ENCODE peak calls at places on chromosome 17, in six cellular contexts. M is A549; I is kidney glomerular epithelial cell; Q is A673; X is CD8-positive, alpha-beta memory T cell; E is RPMI8226. S is an unnamed sample.

GRCh38 chr17:75738218-75738802 is 17.1 kb downstream of the ITGB4 start:
- DNase-seq in M (no peak), I (no peak), Q (no peak), X (no peak), E (peak; percentile 61), S (peak; percentile 17)

GRCh38 chr17:419073-419735 is 66.6 kb upstream of the RPH3AL start:
- DNase-seq in M (no peak), I (no peak), Q (no peak), X (peak; percentile 71), E (no peak), S (no peak)

GRCh38 chr17:4744999-4745969 is 5.6 kb upstream of the CXCL16 start:
- DNase-seq in M (no peak), I (no peak), Q (no peak), X (no peak), E (no peak), S (no peak)

GRCh38 chr17:7862692-7863437 is 5.1 kb downstream of the CYB5D1 start:
- DNase-seq in M (peak; percentile 66), I (peak; percentile 20), Q (peak; percentile 80), X (peak; percentile 70), E (no peak), S (peak; percentile 38)

GRCh38 chr17:83171661-83172060 is 92.3 kb downstream of the METRNL start:
- DNase-seq in M (no peak), I (no peak), Q (no peak), X (no peak), E (no peak), S (no peak)

GRCh38 chr17:71726320-71726719 is 394.5 kb upstream of the SOX9 start:
- DNase-seq in M (no peak), I (no peak), Q (peak; percentile 50), X (no peak), E (peak; percentile 73), S (no peak)

GRCh38 chr17:60139438-60140285 is 10.1 kb upstream of the CA4 start:
- DNase-seq in M (peak; percentile 68), I (peak; percentile 5), Q (peak; percentile 65), X (peak; percentile 74), E (peak; percentile 31), S (no peak)

GRCh38 chr17:2551493-2551892 is 39.8 kb upstream of the METTL16 start:
- DNase-seq in M (no peak), I (no peak), Q (no peak), X (no peak), E (no peak), S (no peak)

GRCh38 chr17:83062818-83063671 is 16.4 kb upstream of the METRNL start:
- DNase-seq in M (no peak), I (no peak), Q (no peak), X (peak; percentile 37), E (no peak), S (no peak)

GRCh38 chr17:13981881-13982280 is 87.4 kb upstream of the COX10 start:
- DNase-seq in M (no peak), I (no peak), Q (peak; percentile 12), X (no peak), E (no peak), S (no peak)

GRCh38 chr17:66494023-66494803 is 191.8 kb downstream of the PRKCA start:
- DNase-seq in M (peak; percentile 65), I (peak; percentile 48), Q (peak; percentile 90), X (no peak), E (no peak), S (peak; percentile 96)

GRCh38 chr17:55294042-55294751 is 29.4 kb downstream of the HLF start:
- DNase-seq in M (no peak), I (no peak), Q (no peak), X (no peak), E (no peak), S (no peak)

GRCh38 chr17:38415250-38416194 is 12.7 kb upstream of the ARHGAP23 start:
- DNase-seq in M (peak; percentile 64), I (no peak), Q (peak; percentile 51), X (no peak), E (peak; percentile 83), S (no peak)

GRCh38 chr17:1423456-1424135 is 23.6 kb upstream of the YWHAE start:
- DNase-seq in M (no peak), I (no peak), Q (no peak), X (no peak), E (no peak), S (no peak)

S was measured in HCEC 1CT.